ENCODE peak calls at places on chromosome 11, in ten cellular contexts. Q is MM.1S, U is cardiac muscle cell, B is heart left ventricle, N is upper lobe of right lung, Z is heart right ventricle, V is mucosa of descending colon, X is right atrium auricular region, T is lung, K is SK-N-SH. O is an unnamed sample.

GRCh38 chr11:57644748-57645715 is 4.7 kb downstream of the YPEL4 start:
- DNase-seq in Q (peak), U (peak), B (peak), N (peak), Z (peak), V (peak), X (peak), T (peak), K (peak), O (peak)

GRCh38 chr11:61567286-61568061 is 13.4 kb downstream of the SYT7 start:
- DNase-seq in Q (peak), U (peak), B (peak), N (peak), Z (peak), V (peak), X (peak), T (peak), K (peak), O (peak)

GRCh38 chr11:115244758-115245157 is 259.5 kb downstream of the CADM1 start:
- DNase-seq in Q (no peak), U (no peak), B (no peak), N (no peak), Z (no peak), V (no peak), X (no peak), T (no peak), K (no peak), O (no peak)

GRCh38 chr11:74923125-74923524 is 25.8 kb downstream of the XRRA1 start:
- DNase-seq in Q (no peak), U (no peak), B (no peak), N (no peak), Z (no peak), V (no peak), X (no peak), T (no peak), K (no peak), O (no peak)

GRCh38 chr11:123083623-123084029 is 21.7 kb upstream of the HSPA8 start:
- DNase-seq in Q (no peak), U (peak), B (peak), N (no peak), Z (peak), V (peak), X (peak), T (peak), K (peak), O (peak)

GRCh38 chr11:122817121-122817520 is 21.2 kb upstream of the CRTAM start:
- DNase-seq in Q (no peak), U (no peak), B (no peak), N (no peak), Z (no peak), V (peak), X (no peak), T (no peak), K (no peak), O (peak)

GRCh38 chr11:4195909-4196308 is 101.3 kb downstream of the RRM1 start:
- DNase-seq in Q (no peak), U (no peak), B (no peak), N (no peak), Z (no peak), V (no peak), X (no peak), T (no peak), K (no peak), O (no peak)

GRCh38 chr11:16606784-16607674 is 131.4 kb upstream of the C11orf58 start:
- DNase-seq in Q (no peak), U (peak), B (peak), N (peak), Z (peak), V (no peak), X (no peak), T (peak), K (peak), O (no peak)

GRCh38 chr11:119055901-119056300 is 1.1 kb downstream of the HYOU1 start:
- DNase-seq in Q (peak), U (no peak), B (no peak), N (no peak), Z (no peak), V (no peak), X (no peak), T (no peak), K (peak), O (peak)

GRCh38 chr11:65586247-65586630 is 9.4 kb downstream of the KCNK7 start:
- DNase-seq in Q (no peak), U (no peak), B (no peak), N (no peak), Z (no peak), V (no peak), X (no peak), T (no peak), K (peak), O (no peak)

GRCh38 chr11:65589444-65590239 is 6.0 kb downstream of the KCNK7 start:
- DNase-seq in Q (no peak), U (no peak), B (no peak), N (no peak), Z (no peak), V (no peak), X (no peak), T (no peak), K (no peak), O (no peak)

GRCh38 chr11:65586676-65587075 is 8.9 kb downstream of the KCNK7 start:
- DNase-seq in Q (peak), U (peak), B (peak), N (no peak), Z (no peak), V (no peak), X (no peak), T (no peak), K (peak), O (peak)

GRCh38 chr11:65590240-65590738 is 5.3 kb downstream of the KCNK7 start:
- DNase-seq in Q (no peak), U (no peak), B (no peak), N (no peak), Z (no peak), V (no peak), X (no peak), T (no peak), K (no peak), O (peak)

DNA sequence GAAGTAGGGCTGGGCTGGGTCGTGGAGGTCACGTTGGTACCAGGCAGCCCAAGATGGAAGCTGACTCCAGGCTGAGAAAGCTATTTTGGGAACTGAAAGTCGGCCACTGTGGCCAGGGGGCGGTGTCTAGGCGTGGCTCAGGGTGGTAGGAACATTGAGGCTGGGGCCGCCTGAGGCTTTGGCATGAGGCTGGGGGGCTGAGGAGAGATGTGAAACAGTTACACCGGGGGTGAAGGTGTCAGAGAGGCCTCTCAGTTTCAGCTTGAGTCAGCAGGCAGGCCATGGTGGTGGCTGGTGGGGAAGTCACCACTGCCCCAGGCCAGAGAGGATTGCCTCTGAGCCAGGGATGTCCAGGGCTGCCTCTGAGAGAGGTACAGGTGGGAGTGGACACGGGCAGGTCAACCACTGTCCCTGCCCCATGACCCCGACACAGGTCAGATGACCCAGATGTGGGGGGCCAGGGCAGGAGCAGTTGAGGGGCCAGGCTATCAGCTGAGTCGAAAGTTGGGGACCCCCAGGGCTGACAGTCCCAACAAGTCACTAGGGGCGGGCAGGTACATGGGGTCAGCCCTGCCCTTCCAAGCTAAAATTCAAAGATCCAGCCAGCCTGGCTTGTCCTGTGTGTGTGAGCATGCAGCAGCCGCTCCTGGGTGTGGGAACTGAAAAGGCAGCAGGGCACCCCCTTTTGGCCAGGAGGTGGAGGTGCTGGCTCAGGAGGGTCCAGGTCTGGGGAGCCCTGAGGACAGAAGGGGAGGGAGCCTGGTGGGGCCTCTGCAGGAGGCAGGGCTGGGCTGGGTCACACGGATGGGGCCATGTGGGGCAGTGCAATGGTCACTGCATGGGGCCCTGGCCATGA is 7.2 kb downstream of the KCNK7 start:
- DNase-seq in Q (peak), U (peak), B (peak), N (peak), Z (peak), V (peak), X (no peak), T (no peak), K (peak), O (peak)
- H3K4me3 ChIP-seq in Q (peak), U (no peak), B (no peak), N (no peak), Z (no peak), V (no peak), X (no peak), T (no peak), K (no peak), O (no peak)

GRCh38 chr11:32333335-32333991 is 101.9 kb downstream of the WT1 start:
- DNase-seq in Q (no peak), U (peak), B (peak), N (peak), Z (peak), V (peak), X (peak), T (peak), K (peak), O (peak)
- TF ChIP-seq CTCF in Q (no peak), U (peak), B (peak), N (peak), Z (peak), V (no peak), X (no peak), T (no peak), K (peak), O (peak)

DNA sequence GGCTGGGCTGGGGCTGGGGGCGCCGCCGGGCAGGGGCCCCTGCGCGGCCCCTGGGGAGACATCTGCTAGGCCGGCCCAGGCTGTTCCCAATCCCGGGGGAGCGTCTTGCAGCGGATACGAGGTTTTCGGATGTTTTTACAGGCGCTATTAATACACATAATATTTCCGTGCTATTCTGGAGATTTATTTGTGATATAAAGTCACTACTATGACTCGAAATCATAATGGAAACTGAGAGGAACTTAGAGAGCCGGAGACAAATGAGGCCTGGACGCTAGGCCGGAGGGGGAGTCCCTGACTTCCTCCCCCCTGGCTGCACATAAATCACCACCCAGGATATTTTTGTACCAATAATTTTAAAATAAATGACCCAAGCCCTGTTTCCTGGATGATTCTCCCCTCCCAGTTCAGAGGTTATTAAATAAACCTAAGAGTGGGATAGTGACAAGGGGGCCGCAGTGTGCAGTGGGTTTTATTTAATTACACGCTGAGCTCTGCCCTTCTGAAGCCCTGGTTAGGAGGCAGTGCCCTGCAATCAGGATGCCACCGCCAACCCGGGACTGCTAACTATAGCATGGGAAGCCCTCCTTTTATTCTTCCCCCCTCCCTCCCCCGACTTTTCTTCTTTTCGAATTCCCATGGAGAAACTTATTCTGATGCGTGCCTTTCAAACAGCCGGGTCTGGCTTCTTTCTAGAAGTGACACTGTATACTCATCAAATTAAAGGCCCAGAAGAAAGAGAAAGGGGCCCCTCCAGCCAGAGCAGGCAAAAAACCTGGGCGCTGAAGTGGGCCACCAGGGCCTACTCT is 91.5 kb upstream of the ANO1 start:
- DNase-seq in Q (no peak), U (no peak), B (no peak), N (peak), Z (peak), V (no peak), X (no peak), T (no peak), K (no peak), O (no peak)
- H3K4me3 ChIP-seq in Q (no peak), U (no peak), B (peak), N (peak), Z (peak), V (no peak), X (peak), T (no peak), K (no peak), O (no peak)

GRCh38 chr11:67482736-67483497 is at the start of gene AIP:
- DNase-seq in Q (peak), U (peak), B (peak), N (peak), Z (peak), V (peak), X (peak), T (peak), K (peak), O (peak)
- TF ChIP-seq CTCF in Q (no peak), U (peak), B (no peak), N (peak), Z (peak), V (no peak), X (no peak), T (no peak), K (no peak), O (peak)